ENCODE peak calls at places on chromosomes 16 and 17, in seven cellular contexts. One of them, this sample, is unnamed.

GRCh38 chr17:59746849-59747445 is 39.5 kb downstream of the VMP1 start:
- DNase-seq in C1 segment of cervical spinal cord: no peak
- DNase-seq in T-helper 9 cell: no peak
- DNase-seq in activated CD4-positive, alpha-beta T cell treated with anti-CD3 and anti-CD28 coated beads, Interleukin-2, amount 10 ng/mL, durations not matched to agents 7 days and 5 days: peak
- DNase-seq in OCI-LY7: peak
- DNase-seq in amygdala: no peak
- DNase-seq in lung microvascular endothelial cell: peak
- DNase-seq in this sample: peak

GRCh38 chr17:75241143-75241430 is 20.3 kb downstream of the GGA3 start:
- DNase-seq in C1 segment of cervical spinal cord: no peak
- DNase-seq in T-helper 9 cell: no peak
- DNase-seq in activated CD4-positive, alpha-beta T cell treated with anti-CD3 and anti-CD28 coated beads, Interleukin-2, amount 10 ng/mL, durations not matched to agents 7 days and 5 days: no peak
- DNase-seq in OCI-LY7: no peak
- DNase-seq in amygdala: no peak
- DNase-seq in lung microvascular endothelial cell: no peak
- DNase-seq in this sample: no peak

GRCh38 chr16:2231016-2231931 is 5.0 kb upstream of the DNASE1L2 start:
- DNase-seq in C1 segment of cervical spinal cord: no peak
- DNase-seq in T-helper 9 cell: no peak
- DNase-seq in activated CD4-positive, alpha-beta T cell treated with anti-CD3 and anti-CD28 coated beads, Interleukin-2, amount 10 ng/mL, durations not matched to agents 7 days and 5 days: no peak
- DNase-seq in OCI-LY7: no peak
- DNase-seq in amygdala: peak
- DNase-seq in lung microvascular endothelial cell: no peak
- DNase-seq in this sample: no peak

GRCh38 chr17:15298176-15298575 is 33.0 kb upstream of the PMP22 start:
- DNase-seq in C1 segment of cervical spinal cord: no peak
- DNase-seq in T-helper 9 cell: no peak
- DNase-seq in activated CD4-positive, alpha-beta T cell treated with anti-CD3 and anti-CD28 coated beads, Interleukin-2, amount 10 ng/mL, durations not matched to agents 7 days and 5 days: no peak
- DNase-seq in OCI-LY7: no peak
- DNase-seq in amygdala: no peak
- DNase-seq in lung microvascular endothelial cell: peak
- DNase-seq in this sample: no peak

GRCh38 chr17:40559954-40560591 is 5.2 kb downstream of the CCR7 start:
- DNase-seq in C1 segment of cervical spinal cord: peak
- DNase-seq in T-helper 9 cell: peak
- DNase-seq in activated CD4-positive, alpha-beta T cell treated with anti-CD3 and anti-CD28 coated beads, Interleukin-2, amount 10 ng/mL, durations not matched to agents 7 days and 5 days: peak
- DNase-seq in OCI-LY7: peak
- DNase-seq in amygdala: peak
- DNase-seq in lung microvascular endothelial cell: peak
- DNase-seq in this sample: peak

GRCh38 chr17:37147301-37147812 is 198.6 kb downstream of the AATF start:
- DNase-seq in C1 segment of cervical spinal cord: no peak
- DNase-seq in T-helper 9 cell: no peak
- DNase-seq in activated CD4-positive, alpha-beta T cell treated with anti-CD3 and anti-CD28 coated beads, Interleukin-2, amount 10 ng/mL, durations not matched to agents 7 days and 5 days: peak
- DNase-seq in OCI-LY7: peak
- DNase-seq in amygdala: no peak
- DNase-seq in lung microvascular endothelial cell: peak
- DNase-seq in this sample: no peak

GRCh38 chr17:4154201-4154600 is 11.2 kb downstream of the CYB5D2 start:
- DNase-seq in C1 segment of cervical spinal cord: no peak
- DNase-seq in T-helper 9 cell: no peak
- DNase-seq in activated CD4-positive, alpha-beta T cell treated with anti-CD3 and anti-CD28 coated beads, Interleukin-2, amount 10 ng/mL, durations not matched to agents 7 days and 5 days: no peak
- DNase-seq in OCI-LY7: no peak
- DNase-seq in amygdala: no peak
- DNase-seq in lung microvascular endothelial cell: no peak
- DNase-seq in this sample: no peak

GRCh38 chr17:58330997-58331814 is 2.6 kb upstream of the TSPOAP1 start:
- DNase-seq in C1 segment of cervical spinal cord: peak
- DNase-seq in T-helper 9 cell: peak
- DNase-seq in activated CD4-positive, alpha-beta T cell treated with anti-CD3 and anti-CD28 coated beads, Interleukin-2, amount 10 ng/mL, durations not matched to agents 7 days and 5 days: peak
- DNase-seq in OCI-LY7: peak
- DNase-seq in amygdala: no peak
- DNase-seq in lung microvascular endothelial cell: no peak
- DNase-seq in this sample: peak

GRCh38 chr17:46136820-46137219 is 56.4 kb downstream of the KANSL1 start:
- DNase-seq in C1 segment of cervical spinal cord: no peak
- DNase-seq in T-helper 9 cell: no peak
- DNase-seq in activated CD4-positive, alpha-beta T cell treated with anti-CD3 and anti-CD28 coated beads, Interleukin-2, amount 10 ng/mL, durations not matched to agents 7 days and 5 days: no peak
- DNase-seq in OCI-LY7: no peak
- DNase-seq in amygdala: no peak
- DNase-seq in lung microvascular endothelial cell: no peak
- DNase-seq in this sample: no peak

GRCh38 chr16:83113317-83113716 is 486.5 kb downstream of the CDH13 start:
- DNase-seq in C1 segment of cervical spinal cord: peak
- DNase-seq in T-helper 9 cell: no peak
- DNase-seq in activated CD4-positive, alpha-beta T cell treated with anti-CD3 and anti-CD28 coated beads, Interleukin-2, amount 10 ng/mL, durations not matched to agents 7 days and 5 days: peak
- DNase-seq in OCI-LY7: peak
- DNase-seq in amygdala: no peak
- DNase-seq in lung microvascular endothelial cell: peak
- DNase-seq in this sample: peak

GRCh38 chr17:49616546-49617205 is 41.0 kb downstream of the NXPH3 start:
- DNase-seq in C1 segment of cervical spinal cord: no peak
- DNase-seq in T-helper 9 cell: no peak
- DNase-seq in activated CD4-positive, alpha-beta T cell treated with anti-CD3 and anti-CD28 coated beads, Interleukin-2, amount 10 ng/mL, durations not matched to agents 7 days and 5 days: no peak
- DNase-seq in OCI-LY7: no peak
- DNase-seq in amygdala: peak
- DNase-seq in lung microvascular endothelial cell: no peak
- DNase-seq in this sample: no peak

GRCh38 chr17:41618341-41619161 is 5.8 kb downstream of the KRT17 start:
- DNase-seq in C1 segment of cervical spinal cord: no peak
- DNase-seq in T-helper 9 cell: no peak
- DNase-seq in activated CD4-positive, alpha-beta T cell treated with anti-CD3 and anti-CD28 coated beads, Interleukin-2, amount 10 ng/mL, durations not matched to agents 7 days and 5 days: no peak
- DNase-seq in OCI-LY7: no peak
- DNase-seq in amygdala: no peak
- DNase-seq in lung microvascular endothelial cell: no peak
- DNase-seq in this sample: no peak

GRCh38 chr16:22322021-22322471 is 24.8 kb downstream of the POLR3E start:
- DNase-seq in C1 segment of cervical spinal cord: no peak
- DNase-seq in T-helper 9 cell: no peak
- DNase-seq in activated CD4-positive, alpha-beta T cell treated with anti-CD3 and anti-CD28 coated beads, Interleukin-2, amount 10 ng/mL, durations not matched to agents 7 days and 5 days: no peak
- DNase-seq in OCI-LY7: no peak
- DNase-seq in amygdala: no peak
- DNase-seq in lung microvascular endothelial cell: no peak
- DNase-seq in this sample: no peak

GRCh38 chr16:46947900-46948547 is 25.4 kb downstream of the DNAJA2 start:
- DNase-seq in C1 segment of cervical spinal cord: no peak
- DNase-seq in T-helper 9 cell: no peak
- DNase-seq in activated CD4-positive, alpha-beta T cell treated with anti-CD3 and anti-CD28 coated beads, Interleukin-2, amount 10 ng/mL, durations not matched to agents 7 days and 5 days: peak
- DNase-seq in OCI-LY7: peak
- DNase-seq in amygdala: no peak
- DNase-seq in lung microvascular endothelial cell: peak
- DNase-seq in this sample: peak

GRCh38 chr17:30819941-30820705 is 4.4 kb downstream of the CRLF3 start:
- DNase-seq in C1 segment of cervical spinal cord: no peak
- DNase-seq in T-helper 9 cell: no peak
- DNase-seq in activated CD4-positive, alpha-beta T cell treated with anti-CD3 and anti-CD28 coated beads, Interleukin-2, amount 10 ng/mL, durations not matched to agents 7 days and 5 days: no peak
- DNase-seq in OCI-LY7: no peak
- DNase-seq in amygdala: no peak
- DNase-seq in lung microvascular endothelial cell: no peak
- DNase-seq in this sample: no peak

GRCh38 chr17:6894206-6894528 is 62.6 kb upstream of the TEKT1 start:
- DNase-seq in C1 segment of cervical spinal cord: no peak
- DNase-seq in T-helper 9 cell: no peak
- DNase-seq in activated CD4-positive, alpha-beta T cell treated with anti-CD3 and anti-CD28 coated beads, Interleukin-2, amount 10 ng/mL, durations not matched to agents 7 days and 5 days: peak
- DNase-seq in OCI-LY7: peak
- DNase-seq in amygdala: no peak
- DNase-seq in lung microvascular endothelial cell: peak
- DNase-seq in this sample: peak

GRCh38 chr16:80573700-80574120 is 32.9 kb downstream of the DYNLRB2 start:
- DNase-seq in C1 segment of cervical spinal cord: no peak
- DNase-seq in T-helper 9 cell: no peak
- DNase-seq in activated CD4-positive, alpha-beta T cell treated with anti-CD3 and anti-CD28 coated beads, Interleukin-2, amount 10 ng/mL, durations not matched to agents 7 days and 5 days: no peak
- DNase-seq in OCI-LY7: no peak
- DNase-seq in amygdala: no peak
- DNase-seq in lung microvascular endothelial cell: no peak
- DNase-seq in this sample: no peak

GRCh38 chr17:55086635-55087058 is 118.1 kb downstream of the STXBP4 start:
- DNase-seq in C1 segment of cervical spinal cord: no peak
- DNase-seq in T-helper 9 cell: no peak
- DNase-seq in activated CD4-positive, alpha-beta T cell treated with anti-CD3 and anti-CD28 coated beads, Interleukin-2, amount 10 ng/mL, durations not matched to agents 7 days and 5 days: no peak
- DNase-seq in OCI-LY7: no peak
- DNase-seq in amygdala: no peak
- DNase-seq in lung microvascular endothelial cell: peak
- DNase-seq in this sample: no peak

GRCh38 chr17:72671034-72671433 is 421.5 kb downstream of the SLC39A11 start:
- DNase-seq in C1 segment of cervical spinal cord: no peak
- DNase-seq in T-helper 9 cell: no peak
- DNase-seq in activated CD4-positive, alpha-beta T cell treated with anti-CD3 and anti-CD28 coated beads, Interleukin-2, amount 10 ng/mL, durations not matched to agents 7 days and 5 days: no peak
- DNase-seq in OCI-LY7: no peak
- DNase-seq in amygdala: no peak
- DNase-seq in lung microvascular endothelial cell: no peak
- DNase-seq in this sample: no peak

GRCh38 chr16:17831330-17831729 is 360.6 kb upstream of the XYLT1 start:
- DNase-seq in C1 segment of cervical spinal cord: no peak
- DNase-seq in T-helper 9 cell: no peak
- DNase-seq in activated CD4-positive, alpha-beta T cell treated with anti-CD3 and anti-CD28 coated beads, Interleukin-2, amount 10 ng/mL, durations not matched to agents 7 days and 5 days: no peak
- DNase-seq in OCI-LY7: no peak
- DNase-seq in amygdala: no peak
- DNase-seq in lung microvascular endothelial cell: no peak
- DNase-seq in this sample: no peak

GRCh38 chr17:29034510-29034909 is 8.4 kb upstream of the PIPOX start:
- DNase-seq in C1 segment of cervical spinal cord: no peak
- DNase-seq in T-helper 9 cell: no peak
- DNase-seq in activated CD4-positive, alpha-beta T cell treated with anti-CD3 and anti-CD28 coated beads, Interleukin-2, amount 10 ng/mL, durations not matched to agents 7 days and 5 days: no peak
- DNase-seq in OCI-LY7: no peak
- DNase-seq in amygdala: no peak
- DNase-seq in lung microvascular endothelial cell: no peak
- DNase-seq in this sample: no peak

GRCh38 chr17:30398328-30399041 is 19.8 kb downstream of the CPD start:
- DNase-seq in C1 segment of cervical spinal cord: no peak
- DNase-seq in T-helper 9 cell: no peak
- DNase-seq in activated CD4-positive, alpha-beta T cell treated with anti-CD3 and anti-CD28 coated beads, Interleukin-2, amount 10 ng/mL, durations not matched to agents 7 days and 5 days: no peak
- DNase-seq in OCI-LY7: no peak
- DNase-seq in amygdala: no peak
- DNase-seq in lung microvascular endothelial cell: no peak
- DNase-seq in this sample: no peak

GRCh38 chr16:3578121-3578520 is 918 bp upstream of the NLRC3 start:
- DNase-seq in C1 segment of cervical spinal cord: no peak
- DNase-seq in T-helper 9 cell: peak
- DNase-seq in activated CD4-positive, alpha-beta T cell treated with anti-CD3 and anti-CD28 coated beads, Interleukin-2, amount 10 ng/mL, durations not matched to agents 7 days and 5 days: peak
- DNase-seq in OCI-LY7: peak
- DNase-seq in amygdala: no peak
- DNase-seq in lung microvascular endothelial cell: no peak
- DNase-seq in this sample: no peak

GRCh38 chr17:27473190-27473747 is 17.0 kb downstream of the KSR1 start:
- DNase-seq in C1 segment of cervical spinal cord: no peak
- DNase-seq in T-helper 9 cell: no peak
- DNase-seq in activated CD4-positive, alpha-beta T cell treated with anti-CD3 and anti-CD28 coated beads, Interleukin-2, amount 10 ng/mL, durations not matched to agents 7 days and 5 days: no peak
- DNase-seq in OCI-LY7: no peak
- DNase-seq in amygdala: no peak
- DNase-seq in lung microvascular endothelial cell: no peak
- DNase-seq in this sample: no peak

GRCh38 chr16:71426069-71426879 is 15.6 kb downstream of the TLE7 start:
- DNase-seq in C1 segment of cervical spinal cord: no peak
- DNase-seq in T-helper 9 cell: peak
- DNase-seq in activated CD4-positive, alpha-beta T cell treated with anti-CD3 and anti-CD28 coated beads, Interleukin-2, amount 10 ng/mL, durations not matched to agents 7 days and 5 days: no peak
- DNase-seq in OCI-LY7: no peak
- DNase-seq in amygdala: no peak
- DNase-seq in lung microvascular endothelial cell: peak
- DNase-seq in this sample: no peak

GRCh38 chr16:52548261-52549010 is 1.5 kb upstream of the TOX3 start:
- DNase-seq in C1 segment of cervical spinal cord: no peak
- DNase-seq in T-helper 9 cell: no peak
- DNase-seq in activated CD4-positive, alpha-beta T cell treated with anti-CD3 and anti-CD28 coated beads, Interleukin-2, amount 10 ng/mL, durations not matched to agents 7 days and 5 days: no peak
- DNase-seq in OCI-LY7: no peak
- DNase-seq in amygdala: no peak
- DNase-seq in lung microvascular endothelial cell: no peak
- DNase-seq in this sample: no peak

GRCh38 chr16:17396762-17397498 is 73.8 kb downstream of the XYLT1 start:
- DNase-seq in C1 segment of cervical spinal cord: no peak
- DNase-seq in T-helper 9 cell: peak
- DNase-seq in activated CD4-positive, alpha-beta T cell treated with anti-CD3 and anti-CD28 coated beads, Interleukin-2, amount 10 ng/mL, durations not matched to agents 7 days and 5 days: peak
- DNase-seq in OCI-LY7: no peak
- DNase-seq in amygdala: no peak
- DNase-seq in lung microvascular endothelial cell: peak
- DNase-seq in this sample: no peak

GRCh38 chr17:27569257-27569722 is 61.7 kb upstream of the LGALS9 start:
- DNase-seq in C1 segment of cervical spinal cord: no peak
- DNase-seq in T-helper 9 cell: peak
- DNase-seq in activated CD4-positive, alpha-beta T cell treated with anti-CD3 and anti-CD28 coated beads, Interleukin-2, amount 10 ng/mL, durations not matched to agents 7 days and 5 days: peak
- DNase-seq in OCI-LY7: peak
- DNase-seq in amygdala: no peak
- DNase-seq in lung microvascular endothelial cell: peak
- DNase-seq in this sample: peak

GRCh38 chr16:76612497-76612896 is 335.3 kb downstream of the CNTNAP4 start:
- DNase-seq in C1 segment of cervical spinal cord: no peak
- DNase-seq in T-helper 9 cell: no peak
- DNase-seq in activated CD4-positive, alpha-beta T cell treated with anti-CD3 and anti-CD28 coated beads, Interleukin-2, amount 10 ng/mL, durations not matched to agents 7 days and 5 days: no peak
- DNase-seq in OCI-LY7: no peak
- DNase-seq in amygdala: no peak
- DNase-seq in lung microvascular endothelial cell: no peak
- DNase-seq in this sample: no peak

GRCh38 chr17:50904522-50905459 is 38.6 kb upstream of the TOB1 start:
- DNase-seq in C1 segment of cervical spinal cord: peak
- DNase-seq in T-helper 9 cell: no peak
- DNase-seq in activated CD4-positive, alpha-beta T cell treated with anti-CD3 and anti-CD28 coated beads, Interleukin-2, amount 10 ng/mL, durations not matched to agents 7 days and 5 days: no peak
- DNase-seq in OCI-LY7: peak
- DNase-seq in amygdala: no peak
- DNase-seq in lung microvascular endothelial cell: no peak
- DNase-seq in this sample: no peak

GRCh38 chr16:752008-752315 is 8.6 kb upstream of the MSLN start:
- DNase-seq in C1 segment of cervical spinal cord: no peak
- DNase-seq in T-helper 9 cell: no peak
- DNase-seq in activated CD4-positive, alpha-beta T cell treated with anti-CD3 and anti-CD28 coated beads, Interleukin-2, amount 10 ng/mL, durations not matched to agents 7 days and 5 days: no peak
- DNase-seq in OCI-LY7: no peak
- DNase-seq in amygdala: no peak
- DNase-seq in lung microvascular endothelial cell: no peak
- DNase-seq in this sample: no peak

GRCh38 chr17:83101805-83102480 is 22.5 kb downstream of the METRNL start:
- DNase-seq in C1 segment of cervical spinal cord: no peak
- DNase-seq in T-helper 9 cell: no peak
- DNase-seq in activated CD4-positive, alpha-beta T cell treated with anti-CD3 and anti-CD28 coated beads, Interleukin-2, amount 10 ng/mL, durations not matched to agents 7 days and 5 days: no peak
- DNase-seq in OCI-LY7: no peak
- DNase-seq in amygdala: no peak
- DNase-seq in lung microvascular endothelial cell: no peak
- DNase-seq in this sample: no peak

GRCh38 chr16:53055603-53056527 is 1.1 kb downstream of the CHD9 start:
- DNase-seq in C1 segment of cervical spinal cord: peak
- DNase-seq in T-helper 9 cell: no peak
- DNase-seq in activated CD4-positive, alpha-beta T cell treated with anti-CD3 and anti-CD28 coated beads, Interleukin-2, amount 10 ng/mL, durations not matched to agents 7 days and 5 days: peak
- DNase-seq in OCI-LY7: peak
- DNase-seq in amygdala: no peak
- DNase-seq in lung microvascular endothelial cell: peak
- DNase-seq in this sample: peak

GRCh38 chr16:85291302-85292148 is 179.3 kb upstream of the CIBAR2 start:
- DNase-seq in C1 segment of cervical spinal cord: peak
- DNase-seq in T-helper 9 cell: no peak
- DNase-seq in activated CD4-positive, alpha-beta T cell treated with anti-CD3 and anti-CD28 coated beads, Interleukin-2, amount 10 ng/mL, durations not matched to agents 7 days and 5 days: no peak
- DNase-seq in OCI-LY7: no peak
- DNase-seq in amygdala: peak
- DNase-seq in lung microvascular endothelial cell: peak
- DNase-seq in this sample: no peak

GRCh38 chr16:26863971-26864370 is 202.8 kb upstream of the C16orf82 start:
- DNase-seq in C1 segment of cervical spinal cord: no peak
- DNase-seq in T-helper 9 cell: no peak
- DNase-seq in activated CD4-positive, alpha-beta T cell treated with anti-CD3 and anti-CD28 coated beads, Interleukin-2, amount 10 ng/mL, durations not matched to agents 7 days and 5 days: no peak
- DNase-seq in OCI-LY7: no peak
- DNase-seq in amygdala: no peak
- DNase-seq in lung microvascular endothelial cell: no peak
- DNase-seq in this sample: no peak